ENCODE peak calls at places on chromosomes 16 and 17, in six cellular contexts. F, K, L, S, N and I are unnamed samples.
A peak's percentile ranks its signal among the peaks of the same experiment; 100 is the strongest.

GRCh38 chr17:50265212-50265611 is 9.1 kb upstream of the TMEM92 start:
- DNase-seq in N (no peak), L (no peak), F (no peak), K (no peak), S (no peak), I (no peak)

GRCh38 chr17:18038149-18038850 is 668 bp downstream of the ATPAF2 start:
- DNase-seq in L (no peak), K (no peak), N (no peak), S (peak; percentile 11), F (peak; percentile 16), I (no peak)

GRCh38 chr17:80716986-80717385 is 172.3 kb downstream of the RPTOR start:
- DNase-seq in L (no peak), F (peak; percentile 58), S (no peak), K (no peak), N (no peak), I (no peak)

GRCh38 chr17:7589204-7589868 is 558 bp downstream of the SOX15 start:
- DNase-seq in N (peak; percentile 91), L (peak; percentile 87), S (peak; percentile 86), F (peak; percentile 83), K (peak; percentile 93), I (peak; percentile 72)

GRCh38 chr17:78653382-78653781 is 76.2 kb upstream of the DNAH17 start:
- DNase-seq in F (peak; percentile 47), N (no peak), S (no peak), K (no peak), L (no peak), I (no peak)

GRCh38 chr17:19341641-19342610 is 20.6 kb downstream of the B9D1 start:
- DNase-seq in S (peak; percentile 50), L (no peak), K (peak; percentile 50), F (peak; percentile 10), N (no peak), I (peak; percentile 30)

GRCh38 chr17:73806768-73807167 is 162.5 kb upstream of the SDK2 start:
- DNase-seq in N (no peak), S (no peak), F (no peak), L (no peak), K (no peak), I (no peak)

GRCh38 chr17:65131946-65132345 is 5.2 kb upstream of the RGS9 start:
- DNase-seq in S (peak; percentile 87), F (peak; percentile 97), N (no peak), K (no peak), L (no peak), I (no peak)

GRCh38 chr16:85048921-85049562 is 21.4 kb downstream of the KIAA0513 start:
- DNase-seq in K (no peak), F (no peak), L (no peak), S (no peak), N (no peak), I (no peak)

GRCh38 chr16:83013071-83013470 is 386.3 kb downstream of the CDH13 start:
- DNase-seq in N (no peak), S (no peak), L (no peak), F (no peak), K (no peak), I (no peak)

GRCh38 chr16:3087243-3087791 is 11.8 kb downstream of the ZSCAN10 start:
- DNase-seq in F (no peak), K (peak; percentile 65), S (no peak), N (no peak), L (no peak), I (no peak)

GRCh38 chr17:73956595-73957465 is 246.6 kb upstream of the RPL38 start:
- DNase-seq in K (peak; percentile 95), N (peak; percentile 94), S (no peak), F (no peak), L (peak; percentile 68), I (peak; percentile 57)

GRCh38 chr16:46721885-46722284 is 26.3 kb downstream of the MYLK3 start:
- DNase-seq in F (no peak), N (no peak), S (no peak), K (no peak), L (no peak), I (no peak)

GRCh38 chr16:12395266-12395665 is 408.4 kb downstream of the CPPED1 start:
- DNase-seq in F (peak; percentile 59), L (no peak), N (no peak), K (no peak), S (no peak), I (no peak)

GRCh38 chr16:58661199-58661830 is 23.3 kb downstream of the SLC38A7 start:
- DNase-seq in N (no peak), L (peak; percentile 58), K (peak; percentile 63), F (peak; percentile 91), S (peak; percentile 91), I (peak; percentile 88)

GRCh38 chr17:43043306-43043705 is 18.3 kb downstream of the RND2 start:
- DNase-seq in F (peak; percentile 49), N (no peak), L (no peak), S (no peak), K (no peak), I (no peak)

GRCh38 chr16:67195676-67196075 is 3.3 kb upstream of the ELMO3 start:
- DNase-seq in S (no peak), F (no peak), K (no peak), N (no peak), L (no peak), I (no peak)

GRCh38 chr16:89922884-89923639 is at the start of gene TUBB3:
- DNase-seq in F (peak; percentile 77), K (peak; percentile 86), L (peak; percentile 89), N (peak; percentile 93), S (peak; percentile 84), I (peak; percentile 62)

GRCh38 chr16:89922477-89922883 is 662 bp upstream of the TUBB3 start:
- DNase-seq in K (peak; percentile 83), F (peak; percentile 91), S (peak; percentile 97), L (peak; percentile 61), N (peak; percentile 70), I (peak; percentile 79)

GRCh38 chr16:89921131-89921698 is 1.9 kb upstream of the TUBB3 start:
- DNase-seq in K (peak; percentile 63), F (no peak), N (no peak), S (no peak), L (no peak), I (no peak)

GRCh38 chr16:89920723-89921122 is 2.1 kb downstream of the MC1R start:
- DNase-seq in L (no peak), S (peak; percentile 53), N (no peak), F (peak; percentile 47), K (peak; percentile 32), I (no peak)

DNA sequence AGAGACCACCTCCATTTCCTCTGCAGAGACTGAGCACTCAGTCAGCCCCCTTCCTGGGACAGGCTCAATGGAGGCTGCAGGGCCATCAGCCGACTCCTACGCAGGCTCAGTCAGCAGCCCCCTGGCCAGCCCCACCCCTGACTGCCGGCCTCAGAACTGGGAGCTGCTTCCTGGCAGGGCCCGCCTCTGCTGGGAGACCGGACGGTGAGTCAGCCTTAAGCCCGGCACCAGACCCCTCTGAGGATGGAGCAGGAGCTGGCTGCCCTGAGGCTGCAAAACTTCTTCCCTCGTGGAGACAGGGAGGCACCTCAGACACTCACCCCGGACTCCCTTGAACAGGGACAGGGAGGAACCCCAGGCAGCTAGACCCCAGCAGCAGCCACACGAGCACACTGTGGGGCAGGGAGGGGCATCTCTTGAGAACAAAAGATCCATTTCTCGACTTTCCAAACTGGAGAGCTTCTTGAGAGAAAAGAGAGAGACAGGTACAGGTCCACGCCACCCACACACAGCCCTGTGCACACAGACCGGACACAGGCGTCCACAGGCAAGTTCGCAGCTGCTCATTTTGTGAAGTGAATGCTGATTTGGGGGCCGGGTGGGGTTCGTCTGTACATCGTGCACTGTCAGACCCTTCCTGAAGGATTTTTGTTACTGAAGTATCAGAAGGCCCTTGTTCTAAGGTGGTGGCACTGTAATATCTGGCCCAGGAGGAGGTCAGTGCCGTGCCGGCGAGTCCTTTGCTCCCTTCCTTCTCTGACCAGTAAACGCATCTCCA is 1.3 kb upstream of the TUBB3 start:
- DNase-seq in N (peak; percentile 69), K (peak; percentile 86), L (peak; percentile 36), S (peak; percentile 97), F (peak; percentile 94), I (peak; percentile 89)
- H3K23ac ChIP-seq in N (no peak overlapping the region), K (no peak overlapping the region), L (peak overlapping the region; percentile 70), S (no peak overlapping the region), F (peak overlapping the region; percentile 98), I (no peak overlapping the region)

GRCh38 chr16:57633383-57634064 is 5.1 kb downstream of the ADGRG1 start:
- DNase-seq in K (no peak), L (no peak), N (no peak), F (no peak), S (no peak), I (no peak)

GRCh38 chr16:57629516-57630401 is 1.3 kb downstream of the ADGRG1 start:
- DNase-seq in N (no peak), L (no peak), F (no peak), K (no peak), S (no peak), I (no peak)

GRCh38 chr16:57630402-57630787 is 2.0 kb downstream of the ADGRG1 start:
- DNase-seq in K (no peak), F (no peak), N (no peak), L (no peak), S (no peak), I (no peak)

GRCh38 chr16:57632568-57632967 is 4.1 kb downstream of the ADGRG1 start:
- DNase-seq in L (no peak), F (peak; percentile 28), S (no peak), K (no peak), N (no peak), I (no peak)

GRCh38 chr16:57630931-57631845 is 2.8 kb downstream of the ADGRG1 start:
- DNase-seq in L (no peak), S (no peak), K (no peak), F (no peak), N (no peak), I (no peak)
- H2AK5ac ChIP-seq in L (peak overlapping the region; percentile 91), S (peak overlapping the region; percentile 19), K (no peak overlapping the region), F (peak overlapping the region; percentile 6), N (no peak overlapping the region), I (no peak overlapping the region)

DNA sequence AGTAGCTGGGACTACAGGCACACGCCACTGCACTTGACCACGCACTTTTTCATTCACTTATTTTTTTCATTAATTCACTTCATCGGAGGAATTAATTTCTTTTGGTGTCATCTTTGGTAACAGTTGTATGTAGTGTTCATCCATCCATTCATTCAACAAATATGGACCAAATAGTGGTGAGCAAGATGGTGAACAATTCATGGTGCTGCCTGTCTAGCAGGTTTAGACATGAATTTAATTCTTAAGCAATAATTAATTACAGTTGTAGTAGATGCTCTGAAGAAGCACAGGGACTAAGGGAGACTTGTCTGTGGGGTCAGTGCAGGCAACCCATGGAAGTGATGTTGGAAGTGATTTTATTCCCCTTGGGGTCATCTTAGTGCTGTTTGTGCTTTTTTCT is 22.4 kb downstream of the GDE1 start:
- DNase-seq in N (no peak), S (no peak), F (no peak), L (no peak), K (no peak), I (no peak)
- H3K23ac ChIP-seq in N (no peak overlapping the region), S (no peak overlapping the region), F (no peak overlapping the region), L (no peak overlapping the region), K (no peak overlapping the region), I (no peak overlapping the region)

GRCh38 chr17:15480209-15480608 is 12.8 kb upstream of the CDRT4 start:
- DNase-seq in F (no peak), N (no peak), S (no peak), L (no peak), K (no peak), I (no peak)

GRCh38 chr17:15479697-15480096 is 12.3 kb upstream of the CDRT4 start:
- DNase-seq in L (no peak), F (peak; percentile 41), K (no peak), S (peak; percentile 67), N (no peak), I (no peak)

GRCh38 chr17:15482476-15482875 is 15.1 kb upstream of the CDRT4 start:
- DNase-seq in S (no peak), N (no peak), K (no peak), F (no peak), L (no peak), I (no peak)

GRCh38 chr17:15485045-15485444 is 17.6 kb upstream of the CDRT4 start:
- DNase-seq in F (no peak), S (no peak), K (no peak), L (no peak), N (no peak), I (no peak)

GRCh38 chr17:15483416-15483815 is 16.0 kb upstream of the CDRT4 start:
- DNase-seq in L (no peak), K (no peak), S (no peak), F (no peak), N (no peak), I (no peak)
- H2AK5ac ChIP-seq in L (no peak overlapping the region), K (no peak overlapping the region), S (no peak overlapping the region), F (no peak overlapping the region), N (no peak overlapping the region), I (no peak overlapping the region)